ENCODE peak calls at places on chromosome 10, in six cellular contexts. A is fibroblast of pulmonary artery; G is brain microvascular endothelial cell; N is IMR-90; J is CD4-positive, CD25-positive, alpha-beta regulatory T cell; T is OCI-LY7. Q is an unnamed sample.

GRCh38 chr10:18713077-18713476 is 53.8 kb downstream of the ARL5B start:
- DNase-seq in A (peak), G (peak), N (peak), J (no peak), T (no peak), Q (peak)

GRCh38 chr10:124688889-124689670 is 55.1 kb downstream of the FAM53B start:
- DNase-seq in A (no peak), G (no peak), N (no peak), J (peak), T (no peak), Q (peak)

GRCh38 chr10:86759073-86759672 is 2.8 kb downstream of the BMPR1A start:
- DNase-seq in A (no peak), G (no peak), N (peak), J (no peak), T (no peak), Q (peak)

GRCh38 chr10:94129393-94130130 is 135.8 kb downstream of the PLCE1 start:
- DNase-seq in A (peak), G (peak), N (peak), J (no peak), T (no peak), Q (peak)

GRCh38 chr10:111093741-111094380 is 17.0 kb downstream of the ADRA2A start:
- DNase-seq in A (peak), G (peak), N (peak), J (no peak), T (no peak), Q (peak)

GRCh38 chr10:106609867-106610266 is 554.6 kb downstream of the SORCS1 start:
- DNase-seq in A (peak), G (no peak), N (no peak), J (no peak), T (no peak), Q (peak)

GRCh38 chr10:32982293-32982709 is 24.3 kb upstream of the ITGB1 start:
- DNase-seq in A (peak), G (peak), N (peak), J (no peak), T (no peak), Q (peak)

GRCh38 chr10:88728107-88728763 is 22.2 kb downstream of the LIPK start:
- DNase-seq in A (peak), G (no peak), N (no peak), J (peak), T (peak), Q (peak)

GRCh38 chr10:132910901-132911711 is 31.3 kb downstream of the CFAP46 start:
- DNase-seq in A (no peak), G (no peak), N (no peak), J (no peak), T (no peak), Q (peak)

GRCh38 chr10:121080324-121080807 is 229.2 kb downstream of the WDR11 start:
- DNase-seq in A (no peak), G (no peak), N (no peak), J (no peak), T (no peak), Q (peak)

GRCh38 chr10:88243202-88243744 is 339.8 kb downstream of the RNLS start:
- DNase-seq in A (peak), G (no peak), N (no peak), J (no peak), T (no peak), Q (no peak)

GRCh38 chr10:124523301-124523871 is 61.8 kb downstream of the LHPP start:
- DNase-seq in A (peak), G (no peak), N (no peak), J (no peak), T (peak), Q (peak)

GRCh38 chr10:17599089-17599488 is 18.1 kb downstream of the HACD1 start:
- DNase-seq in A (peak), G (peak), N (peak), J (peak), T (no peak), Q (peak)

GRCh38 chr10:102065561-102066420 is 642 bp downstream of the HPS6 start:
- DNase-seq in A (peak), G (peak), N (peak), J (peak), T (peak), Q (peak)

GRCh38 chr10:22560391-22561239 is 153.8 kb downstream of the PIP4K2A start:
- DNase-seq in A (no peak), G (no peak), N (no peak), J (no peak), T (no peak), Q (peak)

GRCh38 chr10:70974351-70974901 is 86.1 kb upstream of the PCBD1 start:
- DNase-seq in A (peak), G (peak), N (peak), J (no peak), T (no peak), Q (peak)

GRCh38 chr10:104233817-104234216 is 1.7 kb upstream of the CFAP43 start:
- DNase-seq in A (no peak), G (no peak), N (no peak), J (no peak), T (no peak), Q (no peak)

GRCh38 chr10:11586170-11586569 is 25.3 kb downstream of the USP6NL start:
- DNase-seq in A (peak), G (no peak), N (peak), J (no peak), T (no peak), Q (peak)

GRCh38 chr10:103499881-103500280 is 6.4 kb downstream of the NEURL1 start:
- DNase-seq in A (no peak), G (no peak), N (peak), J (no peak), T (no peak), Q (no peak)

GRCh38 chr10:110239892-110240291 is 32.5 kb downstream of the MXI1 start:
- DNase-seq in A (peak), G (no peak), N (no peak), J (no peak), T (no peak), Q (no peak)

GRCh38 chr10:124002391-124003069 is 90.9 kb downstream of the CHST15 start:
- DNase-seq in A (no peak), G (no peak), N (no peak), J (no peak), T (no peak), Q (no peak)

GRCh38 chr10:84632866-84633265 is 304.5 kb downstream of the CCSER2 start:
- DNase-seq in A (peak), G (peak), N (no peak), J (no peak), T (no peak), Q (peak)

GRCh38 chr10:104337985-104338735 is at the start of gene ITPRIP:
- DNase-seq in A (peak), G (peak), N (peak), J (peak), T (peak), Q (peak)

GRCh38 chr10:31404640-31405039 is 85.6 kb downstream of the ZEB1 start:
- DNase-seq in A (peak), G (peak), N (peak), J (no peak), T (no peak), Q (peak)

GRCh38 chr10:75939541-75939940 is 508.1 kb downstream of the LRMDA start:
- DNase-seq in A (no peak), G (no peak), N (no peak), J (no peak), T (no peak), Q (no peak)

GRCh38 chr10:31590023-31590800 is 271.2 kb downstream of the ZEB1 start:
- DNase-seq in A (peak), G (no peak), N (peak), J (no peak), T (no peak), Q (no peak)

GRCh38 chr10:34821587-34822585 is 6.8 kb upstream of the PARD3 start:
- DNase-seq in A (no peak), G (no peak), N (peak), J (no peak), T (no peak), Q (no peak)

GRCh38 chr10:119131512-119132240 is 27.8 kb downstream of the DENND10 start:
- DNase-seq in A (peak), G (no peak), N (peak), J (peak), T (peak), Q (peak)

GRCh38 chr10:108561649-108562048 is 1361.7 kb downstream of the XPNPEP1 start:
- DNase-seq in A (peak), G (no peak), N (no peak), J (no peak), T (no peak), Q (peak)

GRCh38 chr10:34994565-34995142 is 95.5 kb downstream of the CUL2 start:
- DNase-seq in A (peak), G (peak), N (peak), J (peak), T (peak), Q (peak)

GRCh38 chr10:53135213-53135896 is 362.8 kb upstream of the MBL2 start:
- DNase-seq in A (no peak), G (no peak), N (no peak), J (no peak), T (no peak), Q (no peak)

GRCh38 chr10:35346248-35346647 is 9.9 kb downstream of the CCNY start:
- DNase-seq in A (no peak), G (no peak), N (no peak), J (no peak), T (no peak), Q (no peak)

GRCh38 chr10:55091691-55092328 is 290.8 kb upstream of the PCDH15 start:
- DNase-seq in A (peak), G (no peak), N (peak), J (peak), T (peak), Q (peak)

GRCh38 chr10:20998036-20998435 is 100.9 kb upstream of the NEBL start:
- DNase-seq in A (no peak), G (no peak), N (no peak), J (no peak), T (no peak), Q (no peak)

GRCh38 chr10:96612052-96612830 is 25.4 kb upstream of the TM9SF3 start:
- DNase-seq in A (no peak), G (no peak), N (no peak), J (no peak), T (no peak), Q (no peak)

DNA sequence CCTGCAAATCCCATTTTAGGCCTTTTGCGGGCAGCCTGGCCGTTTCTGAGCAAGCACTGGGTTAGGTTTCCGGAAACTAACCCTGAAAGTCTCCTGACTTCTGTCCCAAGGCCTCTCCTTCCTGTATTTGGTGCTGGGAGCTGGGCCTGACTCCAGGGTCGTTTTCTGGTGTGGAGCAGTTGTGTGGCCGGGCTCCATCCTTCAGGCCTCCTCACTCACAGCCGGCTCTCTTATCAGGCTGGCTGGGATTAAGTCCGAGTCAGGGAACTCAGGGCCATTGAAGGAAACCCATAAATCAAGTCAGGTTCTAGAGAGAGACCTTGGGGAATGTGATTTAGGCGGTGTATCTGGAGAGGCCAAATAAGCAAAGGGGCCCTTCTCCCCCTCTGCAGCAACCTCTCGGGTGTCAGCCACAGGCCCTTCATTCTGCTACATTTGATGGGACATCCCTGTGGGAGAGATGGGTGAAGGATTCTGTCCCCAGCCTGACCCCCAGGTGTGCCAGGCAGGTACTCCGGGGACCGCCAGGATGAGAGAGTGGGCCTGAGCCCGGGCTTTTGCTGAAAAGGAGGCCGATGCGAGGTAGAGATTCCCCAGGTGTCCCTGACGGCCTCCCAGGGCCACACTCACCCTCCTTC is 3.3 kb downstream of the GATA3 start:
- DNase-seq in A (no peak), G (no peak), N (no peak), J (no peak), T (no peak), Q (no peak)
- H3K4me3 ChIP-seq in A (no peak), G (no peak), N (no peak), J (peak), T (no peak), Q (no peak)

DNA sequence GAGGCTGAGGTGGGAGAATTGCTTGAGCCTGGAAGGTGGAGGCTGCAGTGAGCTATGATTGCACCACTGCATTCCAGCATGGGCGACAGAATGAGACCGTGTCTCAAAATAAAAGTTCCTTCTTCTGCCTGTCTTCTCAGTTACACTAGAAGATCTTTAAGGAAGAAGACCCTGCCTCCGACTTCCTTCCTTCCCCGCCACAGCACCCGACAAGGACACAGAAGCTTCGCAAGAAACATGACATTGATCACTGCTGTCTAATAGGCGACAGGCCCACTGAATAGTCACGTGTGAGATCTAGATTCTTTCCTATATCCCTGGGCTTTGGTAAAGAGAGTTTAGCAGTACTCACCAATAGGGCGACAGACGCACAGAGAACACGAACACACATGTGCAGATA is 118.2 kb downstream of the PRPF18 start:
- DNase-seq in A (no peak), G (no peak), N (no peak), J (no peak), T (no peak), Q (no peak)
- H3K4me3 ChIP-seq in A (peak), G (peak), N (no peak), J (no peak), T (no peak), Q (peak)

GRCh38 chr10:100826661-100826982 is 81.2 kb downstream of the PAX2 start:
- DNase-seq in A (no peak), G (no peak), N (no peak), J (no peak), T (no peak), Q (no peak)
- H3K4me3 ChIP-seq in A (no peak), G (no peak), N (no peak), J (no peak), T (no peak), Q (no peak)

DNA sequence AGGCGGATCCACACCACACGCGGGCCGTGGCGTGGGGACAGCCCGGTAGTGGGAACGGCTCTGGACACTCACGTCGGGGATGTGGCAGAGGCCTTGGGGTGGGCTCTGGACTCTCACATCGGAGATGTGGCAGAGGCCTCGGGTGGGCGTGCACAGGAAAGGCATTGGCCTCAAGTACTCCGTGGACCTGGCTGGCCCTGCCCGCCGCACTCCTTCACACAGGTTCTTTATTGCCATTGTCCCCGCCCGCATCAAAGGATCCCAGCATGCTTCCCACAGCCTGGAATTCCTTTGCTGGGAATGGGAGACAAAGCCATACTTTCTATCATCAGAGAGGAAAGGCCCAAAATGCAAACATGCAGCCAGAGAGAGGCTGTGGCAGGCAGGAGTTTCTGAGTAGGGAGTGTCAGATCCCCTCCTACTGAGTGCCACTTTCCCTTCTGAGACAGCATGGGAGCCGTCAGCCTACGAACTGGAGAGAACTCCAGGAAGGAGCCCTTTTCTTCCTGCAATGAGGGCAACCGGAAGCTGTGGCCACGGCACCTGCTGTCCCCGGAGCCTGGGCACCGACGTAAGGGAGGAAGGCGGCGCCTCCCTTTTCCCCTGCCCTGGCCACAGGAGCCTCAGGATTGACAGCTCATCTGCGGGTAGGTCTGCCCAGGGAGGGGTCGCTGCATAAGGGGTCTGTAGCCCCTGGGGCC is 51.5 kb downstream of the RBM17 start:
- DNase-seq in A (no peak), G (no peak), N (no peak), J (peak), T (no peak), Q (no peak)
- H3K4me3 ChIP-seq in A (no peak), G (no peak), N (no peak), J (peak), T (no peak), Q (no peak)

GRCh38 chr10:99328579-99329237 is 448 bp upstream of the CNNM1 start:
- DNase-seq in A (no peak), G (no peak), N (peak), J (no peak), T (no peak), Q (no peak)

GRCh38 chr10:99331207-99331803 is 2.1 kb downstream of the CNNM1 start:
- DNase-seq in A (peak), G (no peak), N (peak), J (no peak), T (no peak), Q (peak)

GRCh38 chr10:99329238-99329890 is at the start of gene CNNM1:
- DNase-seq in A (no peak), G (no peak), N (no peak), J (peak), T (no peak), Q (no peak)

GRCh38 chr10:99330675-99330924 is 1.4 kb downstream of the CNNM1 start:
- DNase-seq in A (no peak), G (no peak), N (no peak), J (no peak), T (no peak), Q (no peak)

DNA sequence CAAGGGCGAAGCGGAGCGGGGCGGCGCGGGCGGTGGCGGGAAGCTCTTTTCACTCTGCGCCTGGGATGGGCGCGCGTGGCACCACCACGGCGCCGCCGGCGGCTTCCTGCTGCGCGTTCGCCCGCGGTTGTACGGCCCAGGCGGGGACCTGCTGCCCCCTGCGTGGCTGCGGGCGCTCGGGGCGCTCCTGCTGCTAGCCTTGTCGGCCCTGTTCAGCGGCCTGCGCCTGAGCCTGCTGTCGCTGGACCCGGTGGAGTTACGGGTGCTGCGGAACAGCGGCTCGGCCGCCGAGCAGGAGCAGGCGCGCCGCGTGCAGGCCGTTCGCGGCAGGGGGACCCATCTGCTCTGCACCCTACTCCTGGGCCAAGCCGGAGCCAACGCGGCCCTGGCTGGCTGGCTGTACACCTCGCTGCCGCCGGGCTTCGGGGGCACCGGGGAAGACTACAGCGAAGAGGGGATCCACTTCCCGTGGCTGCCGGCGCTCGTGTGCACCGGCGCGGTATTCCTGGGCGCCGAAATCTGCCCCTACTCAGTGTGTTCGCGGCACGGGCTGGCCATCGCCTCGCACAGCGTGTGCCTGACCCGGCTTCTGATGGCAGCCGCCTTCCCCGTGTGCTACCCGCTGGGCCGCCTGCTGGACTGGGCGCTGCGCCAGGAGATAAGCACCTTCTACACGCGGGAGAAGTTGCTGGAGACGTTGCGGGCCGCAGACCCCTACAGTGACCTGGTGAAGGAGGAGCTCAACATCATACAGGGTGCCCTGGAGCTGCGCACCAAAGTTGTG is 927 bp downstream of the CNNM1 start:
- DNase-seq in A (peak), G (no peak), N (peak), J (peak), T (no peak), Q (peak)
- H3K4me3 ChIP-seq in A (no peak), G (no peak), N (peak), J (no peak), T (no peak), Q (no peak)

Q was measured in choroid plexus epithelial cell.